ENCODE peak calls at places on chromosomes 16 and 17, in seven cellular contexts. K is HepG2, B is breast epithelium, G is prostate gland, I is stomach, R is spleen, P is endothelial cell of umbilical vein. E is an unnamed sample.

GRCh38 chr17:29918922-29919856 is 10.8 kb downstream of the SSH2 start:
- DNase-seq in K (no peak), B (no peak), G (no peak), I (no peak), R (no peak), P (peak; percentile 69), E (no peak)

GRCh38 chr17:40180694-40181093 is 3.4 kb downstream of the RAPGEFL1 start:
- DNase-seq in K (no peak), B (no peak), G (peak; percentile 48), I (peak; percentile 81), R (no peak), P (no peak), E (no peak)

GRCh38 chr16:89292443-89293078 is 75.1 kb downstream of the ZNF778 start:
- DNase-seq in K (peak; percentile 23), B (no peak), G (no peak), I (peak; percentile 71), R (no peak), P (no peak), E (no peak)

GRCh38 chr17:81245024-81245664 is 6.0 kb downstream of the NDUFAF8 start:
- DNase-seq in K (no peak), B (no peak), G (no peak), I (no peak), R (peak; percentile 70), P (no peak), E (no peak)

GRCh38 chr16:75105306-75106061 is 11.1 kb downstream of the LDHD start:
- DNase-seq in K (no peak), B (no peak), G (no peak), I (no peak), R (peak; percentile 78), P (no peak), E (no peak)

GRCh38 chr17:49031965-49032928 is 35.1 kb downstream of the IGF2BP1 start:
- DNase-seq in K (peak; percentile 86), B (no peak), G (peak; percentile 15), I (peak; percentile 49), R (no peak), P (peak; percentile 80), E (peak; percentile 75)

GRCh38 chr16:6947291-6947690 is 385.4 kb upstream of the RBFOX1 start:
- DNase-seq in K (no peak), B (no peak), G (no peak), I (no peak), R (no peak), P (no peak), E (no peak)

GRCh38 chr17:48504953-48505352 is 25.9 kb downstream of the HOXB1 start:
- DNase-seq in K (no peak), B (no peak), G (no peak), I (no peak), R (no peak), P (no peak), E (no peak)

GRCh38 chr17:75504347-75505151 is 10.8 kb downstream of the CASKIN2 start:
- DNase-seq in K (peak; percentile 51), B (no peak), G (no peak), I (peak; percentile 66), R (peak; percentile 85), P (no peak), E (no peak)

GRCh38 chr16:49986351-49987124 is 38.5 kb upstream of the CNEP1R1 start:
- DNase-seq in K (peak; percentile 18), B (no peak), G (no peak), I (peak; percentile 27), R (no peak), P (peak; percentile 82), E (no peak)

GRCh38 chr17:16900288-16900882 is 71.5 kb downstream of the TNFRSF13B start:
- DNase-seq in K (no peak), B (no peak), G (no peak), I (peak; percentile 13), R (peak; percentile 13), P (no peak), E (no peak)
- H3K9me3 ChIP-seq in K (no peaks in the 10 kb centered on the region), B (no peaks in the 10 kb centered on the region), G (no peaks in the 10 kb centered on the region), I (no peaks in the 10 kb centered on the region), R (no peaks in the 10 kb centered on the region), P (no peaks in the 10 kb centered on the region), E (no peaks in the 10 kb centered on the region)

DNA sequence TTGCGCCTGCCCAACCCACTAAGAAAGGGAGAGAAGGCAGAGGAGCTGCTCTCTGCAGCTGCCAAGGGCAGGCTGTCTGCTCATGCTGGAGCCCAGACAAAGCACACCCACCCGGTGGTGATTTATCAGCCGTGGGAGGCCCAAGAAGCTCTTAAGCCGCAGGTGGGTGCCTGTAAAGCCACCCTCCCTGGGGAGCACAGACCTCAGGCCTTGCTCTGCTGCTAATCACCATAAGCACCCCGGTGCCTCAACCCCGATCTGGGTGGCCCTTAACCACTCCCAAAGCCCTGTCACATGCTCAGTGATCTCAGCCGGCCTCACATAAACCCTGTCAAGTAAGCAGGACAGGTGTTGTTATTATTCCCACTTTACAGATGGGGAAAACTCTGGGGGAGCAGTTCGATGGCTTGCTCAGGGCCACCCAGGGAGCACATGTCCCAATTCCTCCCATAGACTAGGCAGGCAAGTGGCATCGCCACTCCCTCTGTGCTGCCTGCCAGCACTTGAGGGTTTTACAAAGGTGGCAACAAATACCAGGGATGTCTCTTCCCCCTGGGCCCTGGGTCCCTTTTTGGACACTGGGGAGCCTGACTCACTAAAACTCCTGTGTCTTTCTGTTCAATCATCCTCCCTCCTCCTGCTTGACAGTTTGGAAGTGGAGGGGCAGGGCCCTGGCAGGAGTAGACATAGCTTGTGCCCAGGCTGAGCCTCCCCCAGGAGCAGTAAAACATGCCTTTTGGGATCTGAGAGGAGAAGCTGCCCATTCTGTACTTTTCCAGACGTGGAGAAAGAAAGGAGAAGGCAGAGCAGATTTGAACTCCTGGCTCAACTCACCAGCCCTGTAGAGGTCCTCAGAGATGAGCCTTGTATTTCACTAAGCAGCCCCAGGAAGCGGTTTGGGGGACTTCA is 299.3 kb downstream of the SOX9 start:
- DNase-seq in K (no peak), B (no peak), G (peak; percentile 53), I (no peak), R (no peak), P (no peak), E (no peak)
- TF ChIP-seq POLR2AphosphoS5 in K (no peak), B (no peak), G (peak; percentile 37), I (no peak), R (no peak), P (no peak), E (no peak)

GRCh38 chr16:35188288-35189155 is 1729.1 kb downstream of the TP53TG3F start:
- DNase-seq in K (peak; percentile 12), B (no peak), G (no peak), I (no peak), R (no peak), P (no peak), E (no peak)
- H3K9me3 ChIP-seq in K (peaks cover 59% of the 10 kb centered on the region), B (no peaks in the 10 kb centered on the region), G (no peaks in the 10 kb centered on the region), I (no peaks in the 10 kb centered on the region), R (peaks cover 46% of the 10 kb centered on the region), P (no peaks in the 10 kb centered on the region), E (no peaks in the 10 kb centered on the region)

GRCh38 chr16:923184-923583 is 47.6 kb downstream of the LMF1 start:
- DNase-seq in K (no peak), B (no peak), G (no peak), I (no peak), R (no peak), P (no peak), E (no peak)
- TF ChIP-seq POLR2AphosphoS5 in K (no peak), B (no peak), G (no peak), I (no peak), R (no peak), P (no peak), E (no peak)

E was measured in SK-N-MC.